ENCODE peak calls at places on chromosomes 16 and 17, in ten cellular contexts. W is NCI-H1092 treated with DMSO at 0.1 percent for 48 hours; S is amniotic stem cell; R is activated CD8-positive, alpha-beta T cell treated with anti-CD3 and anti-CD28 coated beads for 36 hours; Z is A549; H is left kidney; Y is MG63; M is fibroblast of pulmonary artery; L is stimulated activated naive CD8-positive, alpha-beta T cell treated with anti-CD3 and anti-CD28 coated beads, Interleukin-15, Interleukin-2, amounts not matched to agents 100 U/mL and 50 U/mL, for 24 hours; U is foreskin fibroblast. O is an unnamed sample.

GRCh38 chr16:28494141-28494851 is at the start of gene APOBR:
- DNase-seq in W (no peak), S (no peak), R (peak; percentile 97), Z (no peak), H (no peak), Y (no peak), M (no peak), L (peak; percentile 88), U (no peak), O (no peak)

GRCh38 chr17:10033449-10033848 is 128.4 kb upstream of the RCVRN start:
- DNase-seq in W (no peak), S (no peak), R (no peak), Z (no peak), H (peak; percentile 41), Y (no peak), M (no peak), L (no peak), U (no peak), O (no peak)

GRCh38 chr17:30291571-30292489 is at the start of gene BLMH:
- DNase-seq in W (peak; percentile 83), S (peak; percentile 36), R (peak; percentile 86), Z (peak; percentile 79), H (peak; percentile 92), Y (peak; percentile 89), M (peak; percentile 84), L (peak; percentile 91), U (peak; percentile 86), O (peak; percentile 32)

GRCh38 chr16:2990891-2991290 is 10.6 kb upstream of the PKMYT1 start:
- DNase-seq in W (no peak), S (no peak), R (no peak), Z (no peak), H (no peak), Y (no peak), M (no peak), L (no peak), U (no peak), O (no peak)

GRCh38 chr16:89201467-89202377 is 1.4 kb upstream of the SLC22A31 start:
- DNase-seq in W (peak; percentile 6), S (peak; percentile 12), R (peak; percentile 85), Z (peak; percentile 87), H (peak; percentile 90), Y (peak; percentile 59), M (peak; percentile 71), L (peak; percentile 85), U (peak; percentile 70), O (no peak)

GRCh38 chr16:88354229-88355092 is 28.3 kb upstream of the ZNF469 start:
- DNase-seq in W (no peak), S (no peak), R (no peak), Z (no peak), H (no peak), Y (no peak), M (no peak), L (no peak), U (no peak), O (no peak)

GRCh38 chr17:80153004-80153403 is 6.1 kb upstream of the EIF4A3 start:
- DNase-seq in W (no peak), S (no peak), R (no peak), Z (no peak), H (no peak), Y (no peak), M (no peak), L (no peak), U (no peak), O (no peak)

GRCh38 chr17:67503184-67503583 is 126.1 kb downstream of the PITPNC1 start:
- DNase-seq in W (no peak), S (no peak), R (peak; percentile 60), Z (peak; percentile 44), H (no peak), Y (peak; percentile 17), M (no peak), L (no peak), U (peak; percentile 30), O (no peak)

GRCh38 chr17:82267575-82268379 is 5.7 kb downstream of the CSNK1D start:
- DNase-seq in W (no peak), S (peak; percentile 88), R (peak; percentile 65), Z (peak; percentile 97), H (peak; percentile 52), Y (peak; percentile 99), M (peak; percentile 94), L (peak; percentile 51), U (peak; percentile 95), O (peak; percentile 90)

O was measured in HS-5.